ENCODE peak calls at places on chromosomes 13 and 19, in four cellular contexts. N is psoas muscle, Q is SJSA1, E is fibroblast of lung. P is an unnamed sample.

GRCh38 chr13:99704390-99704789 is 203.1 kb downstream of the TM9SF2 start:
- DNase-seq in E (no peak), N (no peak), Q (no peak), P (no peak)

GRCh38 chr13:41562083-41562482 is 104.7 kb downstream of the RGCC start:
- DNase-seq in N (peak), E (peak), Q (peak), P (no peak)

GRCh38 chr19:30387311-30388115 is 15.3 kb downstream of the ZNF536 start:
- DNase-seq in E (no peak), N (no peak), Q (no peak), P (no peak)

GRCh38 chr19:16136185-16137067 is 7.1 kb upstream of the HSH2D start:
- DNase-seq in E (no peak), N (no peak), Q (no peak), P (no peak)

GRCh38 chr13:65966991-65967451 is 1263.1 kb downstream of the PCDH9 start:
- DNase-seq in N (no peak), E (peak), Q (peak), P (no peak)

GRCh38 chr19:3575949-3576673 is 3.4 kb downstream of the HMG20B start:
- DNase-seq in N (no peak), E (no peak), Q (no peak), P (no peak)

GRCh38 chr13:106151056-106151699 is 384.3 kb downstream of the EFNB2 start:
- DNase-seq in E (peak), Q (peak), N (no peak), P (peak)

GRCh38 chr13:98999635-98999952 is 21.7 kb upstream of the DOCK9 start:
- DNase-seq in E (peak), Q (no peak), N (no peak), P (no peak)

GRCh38 chr13:112990783-112991182 is 21.8 kb downstream of the MCF2L start:
- DNase-seq in E (no peak), N (no peak), Q (no peak), P (no peak)

GRCh38 chr13:45473627-45474026 is 8.9 kb downstream of the COG3 start:
- DNase-seq in N (no peak), Q (no peak), E (no peak), P (no peak)

GRCh38 chr19:51903192-51903591 is 1.6 kb downstream of the ZNF649 start:
- DNase-seq in E (no peak), Q (no peak), N (no peak), P (no peak)

GRCh38 chr13:27920677-27921420 is 1.0 kb downstream of the PDX1 start:
- DNase-seq in Q (no peak), E (peak), N (no peak), P (no peak)

GRCh38 chr13:101623469-101624209 is 171.2 kb downstream of the ITGBL1 start:
- DNase-seq in Q (peak), E (peak), N (no peak), P (no peak)

GRCh38 chr13:30323524-30323923 is 16.2 kb upstream of the KATNAL1 start:
- DNase-seq in N (no peak), Q (no peak), E (no peak), P (no peak)

GRCh38 chr13:32734511-32734910 is 148.3 kb downstream of the PDS5B start:
- DNase-seq in E (peak), N (no peak), Q (no peak), P (peak)

GRCh38 chr19:21101511-21102242 is 19.7 kb downstream of the ZNF714 start:
- DNase-seq in Q (no peak), E (no peak), N (no peak), P (no peak)

GRCh38 chr19:50721441-50722137 is 1.6 kb upstream of the CLEC11A start:
- DNase-seq in Q (no peak), N (peak), E (no peak), P (no peak)

GRCh38 chr13:34265016-34265692 is 447.2 kb downstream of the RFC3 start:
- DNase-seq in E (peak), N (no peak), Q (no peak), P (no peak)

GRCh38 chr13:111531505-111531904 is 211.1 kb downstream of the TEX29 start:
- DNase-seq in N (no peak), E (peak), Q (no peak), P (no peak)

GRCh38 chr13:91740811-91741210 is 342.4 kb downstream of the GPC5 start:
- DNase-seq in Q (no peak), N (no peak), E (no peak), P (no peak)

GRCh38 chr13:37526710-37527446 is 71.7 kb downstream of the POSTN start:
- DNase-seq in E (peak), Q (no peak), N (no peak), P (no peak)

GRCh38 chr19:1855828-1856255 is 7.5 kb downstream of the KLF16 start:
- DNase-seq in Q (no peak), N (no peak), E (no peak), P (no peak)

GRCh38 chr19:16660763-16661479 is at the start of gene TMEM38A:
- DNase-seq in N (peak), Q (no peak), E (no peak), P (no peak)

GRCh38 chr13:38582133-38582532 is 104.7 kb upstream of the FREM2 start:
- DNase-seq in N (no peak), E (peak), Q (peak), P (no peak)

GRCh38 chr19:54388001-54388802 is 23.5 kb upstream of the LAIR1 start:
- DNase-seq in Q (no peak), N (no peak), E (no peak), P (no peak)

GRCh38 chr19:28299649-28300048 is 913.3 kb downstream of the UQCRFS1 start:
- DNase-seq in E (no peak), N (no peak), Q (no peak), P (no peak)

GRCh38 chr13:44149821-44150220 is 223.8 kb upstream of the SERP2 start:
- DNase-seq in N (no peak), Q (no peak), E (no peak), P (no peak)

GRCh38 chr13:31051999-31052398 is 109.7 kb downstream of the HSPH1 start:
- DNase-seq in N (no peak), Q (no peak), E (no peak), P (no peak)

GRCh38 chr19:13055213-13056051 is 47.2 kb downstream of the LYL1 start:
- DNase-seq in N (peak), Q (peak), E (peak), P (no peak)

GRCh38 chr13:46121033-46121432 is 16.2 kb upstream of the CPB2 start:
- DNase-seq in E (no peak), Q (no peak), N (no peak), P (peak)

GRCh38 chr13:80000679-80001509 is 340.0 kb downstream of the SPRY2 start:
- DNase-seq in N (no peak), E (no peak), Q (no peak), P (no peak)

GRCh38 chr13:79999601-80000000 is 341.3 kb downstream of the SPRY2 start:
- DNase-seq in N (no peak), E (no peak), Q (no peak), P (no peak)

GRCh38 chr13:79997244-79997643 is 343.7 kb downstream of the SPRY2 start:
- DNase-seq in N (no peak), E (peak), Q (no peak), P (no peak)

GRCh38 chr13:79995334-79995733 is 345.6 kb downstream of the SPRY2 start:
- DNase-seq in N (no peak), E (peak), Q (peak), P (peak)

GRCh38 chr13:79998386-79998785 is 342.5 kb downstream of the SPRY2 start:
- DNase-seq in Q (no peak), N (no peak), E (no peak), P (no peak)
- H3K27ac ChIP-seq in Q (no peak), N (no peak), E (no peak), P (no peak)

DNA sequence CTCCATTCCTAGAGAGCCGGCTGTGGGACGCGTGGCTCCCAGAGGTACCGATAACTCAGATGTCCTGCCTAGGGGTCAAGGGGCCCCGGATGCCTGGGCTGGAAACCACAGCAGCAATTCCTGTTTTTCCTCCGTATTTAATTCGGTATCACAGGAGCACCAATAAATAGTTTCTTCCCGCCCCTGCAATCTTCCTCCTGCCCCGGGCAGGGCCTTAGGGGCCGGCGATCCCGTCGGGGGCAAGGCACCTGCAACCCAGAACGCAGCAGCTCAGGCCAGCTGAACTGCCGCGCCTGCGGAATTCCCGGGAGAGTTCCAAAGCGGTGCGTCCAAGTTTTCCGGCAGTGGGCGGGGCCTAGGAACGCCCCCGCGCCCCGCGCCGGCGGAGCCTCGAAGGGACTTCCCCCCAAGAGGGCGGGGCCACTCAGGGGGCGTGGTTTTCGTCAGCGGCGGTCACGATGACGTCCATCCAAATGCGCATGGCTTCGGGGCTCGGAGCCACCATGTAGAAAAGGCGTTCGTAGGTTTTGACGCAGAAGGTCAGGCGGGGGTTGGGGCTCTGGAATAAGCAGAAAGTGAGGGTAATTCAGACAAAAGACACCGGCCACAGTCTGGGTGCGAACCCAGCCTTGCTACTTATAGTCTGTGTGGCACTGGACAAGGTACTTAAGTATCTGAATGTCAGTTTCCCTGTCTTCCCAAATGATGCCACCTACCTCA is 9.7 kb upstream of the LYPD3 start:
- DNase-seq in N (peak), Q (no peak), E (peak), P (peak)
- H3K27ac ChIP-seq in N (peak), Q (no peak), E (peak), P (peak)

GRCh38 chr13:23500858-23501257 is 67.4 kb upstream of the SACS start:
- DNase-seq in Q (no peak), N (no peak), E (peak), P (no peak)
- H3K27ac ChIP-seq in Q (no peak), N (no peak), E (peak), P (no peak)

GRCh38 chr13:40103864-40104263 is 448.4 kb downstream of the COG6 start:
- DNase-seq in Q (no peak), N (no peak), E (no peak), P (no peak)

GRCh38 chr13:40114305-40114896 is 458.9 kb downstream of the COG6 start:
- DNase-seq in Q (no peak), E (no peak), N (no peak), P (no peak)

GRCh38 chr13:40113644-40114304 is 458.3 kb downstream of the COG6 start:
- DNase-seq in N (no peak), Q (no peak), E (peak), P (no peak)

DNA sequence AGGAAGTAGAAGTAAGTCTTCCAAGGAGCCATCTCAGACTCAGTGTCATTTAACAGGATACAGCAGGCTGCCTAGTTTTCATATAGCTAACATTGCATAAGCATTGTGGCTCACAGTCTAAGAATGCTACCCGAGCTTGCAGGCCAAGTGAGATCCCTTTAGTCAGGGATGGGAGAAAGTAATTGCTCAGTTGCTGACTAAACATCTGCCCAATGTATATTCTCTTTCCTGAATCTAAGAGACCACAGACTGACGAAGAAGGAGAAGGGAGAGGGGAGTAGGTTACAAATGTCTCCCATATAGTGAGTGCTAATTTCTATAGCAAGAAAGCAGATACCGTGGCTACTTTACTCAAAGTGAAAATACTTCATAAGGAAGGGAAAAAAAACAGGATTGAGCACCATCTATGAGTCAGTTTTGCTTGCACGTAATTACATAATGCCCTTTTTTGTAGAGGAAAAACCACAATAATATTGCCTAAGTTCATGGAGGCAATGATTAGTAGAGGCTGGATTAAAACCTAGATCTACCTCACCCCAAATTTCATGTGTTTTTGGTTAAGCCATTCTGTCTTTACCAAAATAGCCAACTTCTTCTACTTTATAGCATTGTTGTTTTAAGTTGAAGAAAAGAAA is 454.0 kb downstream of the COG6 start:
- DNase-seq in E (peak), N (peak), Q (peak), P (peak)
- H3K27ac ChIP-seq in E (no peak), N (peak), Q (no peak), P (peak)

DNA sequence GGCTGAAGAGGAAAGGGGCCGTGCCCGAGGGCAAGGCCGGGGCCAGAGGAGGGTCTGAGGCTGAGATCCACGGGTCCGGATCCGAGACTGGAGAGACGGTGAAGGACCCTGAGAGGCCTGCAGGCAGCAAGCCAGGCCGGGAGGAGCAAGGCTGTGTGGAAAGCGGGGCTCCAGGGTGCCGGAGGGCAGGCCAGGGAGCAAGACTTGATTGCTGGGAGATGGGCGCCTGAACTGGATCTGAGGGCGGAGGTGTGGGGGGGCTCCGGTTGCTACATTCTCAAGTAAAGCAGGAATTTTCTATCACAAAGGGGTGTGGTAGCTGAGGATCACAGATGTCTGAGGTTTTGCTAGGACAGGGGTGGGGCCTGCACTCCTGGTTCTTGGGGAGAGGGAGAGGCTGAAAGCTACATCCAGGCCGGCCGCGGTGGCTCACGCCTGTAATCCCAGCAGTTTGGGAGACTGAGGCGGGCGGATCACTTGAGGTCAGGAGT is 3.8 kb downstream of the MAMSTR start:
- DNase-seq in N (no peak), E (no peak), Q (no peak), P (no peak)
- H3K27ac ChIP-seq in N (peak), E (no peak), Q (no peak), P (no peak)

GRCh38 chr19:9877775-9878510 is 42.8 kb downstream of the PIN1 start:
- DNase-seq in N (no peak), E (peak), Q (no peak), P (no peak)

GRCh38 chr19:9878511-9879196 is 43.5 kb downstream of the PIN1 start:
- DNase-seq in N (no peak), Q (no peak), E (no peak), P (no peak)

GRCh38 chr19:9872618-9873242 is 37.6 kb downstream of the PIN1 start:
- DNase-seq in E (no peak), N (no peak), Q (no peak), P (no peak)

GRCh38 chr19:9871626-9872338 is 36.7 kb downstream of the PIN1 start:
- DNase-seq in N (no peak), E (no peak), Q (no peak), P (no peak)

GRCh38 chr19:9875796-9876195 is 40.7 kb downstream of the PIN1 start:
- DNase-seq in Q (no peak), E (no peak), N (no peak), P (no peak)
- H3K27ac ChIP-seq in Q (no peak), E (no peak), N (no peak), P (no peak)

GRCh38 chr19:37951816-37952210 is 44.8 kb downstream of the SIPA1L3 start:
- DNase-seq in N (no peak), Q (no peak), E (no peak), P (no peak)
- H3K27ac ChIP-seq in N (no peak), Q (no peak), E (no peak), P (no peak)

GRCh38 chr19:58181902-58182576 is 822 bp upstream of the ZNF274 start:
- DNase-seq in Q (peak), N (peak), E (peak), P (no peak)
- H3K27ac ChIP-seq in Q (no peak), N (peak), E (peak), P (peak)